ENCODE peak calls at places on chromosomes 13 and 19, in four cellular contexts. E is epithelial cell of proximal tubule, G is colonic mucosa, J is osteoblast. Y is an unnamed sample.

GRCh38 chr13:59261928-59262488 is 901.7 kb downstream of the DIAPH3 start:
- DNase-seq in G (no peak), E (no peak), J (no peak), Y (no peak)

GRCh38 chr19:28426902-28427232 is 786.1 kb downstream of the UQCRFS1 start:
- DNase-seq in J (no peak), G (no peak), E (no peak), Y (no peak)

GRCh38 chr19:48837081-48837524 is 812 bp upstream of the HSD17B14 start:
- DNase-seq in J (peak; percentile 96), G (peak; percentile 71), E (no peak), Y (no peak)

GRCh38 chr19:18156841-18157464 is 4.0 kb downstream of the PIK3R2 start:
- DNase-seq in G (peak; percentile 96), J (peak; percentile 98), E (no peak), Y (peak; percentile 62)

GRCh38 chr13:109844396-109844795 is 58.0 kb upstream of the IRS2 start:
- DNase-seq in G (no peak), J (no peak), E (no peak), Y (peak; percentile 6)

GRCh38 chr19:18388328-18389094 is 2.6 kb downstream of the GDF15 start:
- DNase-seq in G (peak; percentile 88), J (peak; percentile 96), E (no peak), Y (no peak)

GRCh38 chr19:55692681-55693081 is 17.7 kb downstream of the EPN1 start:
- DNase-seq in G (no peak), E (no peak), J (peak; percentile 83), Y (no peak)

GRCh38 chr19:42433503-42434260 is 6.5 kb upstream of the LIPE start:
- DNase-seq in G (peak; percentile 97), E (peak; percentile 16), J (no peak), Y (no peak)

GRCh38 chr13:28609381-28609780 is 49.5 kb upstream of the POMP start:
- DNase-seq in G (no peak), J (no peak), E (no peak), Y (no peak)

GRCh38 chr13:33512880-33513554 is 227.5 kb upstream of the STARD13 start:
- DNase-seq in G (no peak), E (no peak), J (no peak), Y (no peak)

GRCh38 chr19:8566855-8567254 is 10.4 kb downstream of the MYO1F start:
- DNase-seq in E (no peak), J (peak; percentile 29), G (no peak), Y (no peak)

GRCh38 chr13:31096624-31097302 is 64.9 kb downstream of the HSPH1 start:
- DNase-seq in G (peak; percentile 61), E (no peak), J (peak; percentile 32), Y (no peak)

GRCh38 chr13:83515267-83515666 is 367.0 kb downstream of the SLITRK1 start:
- DNase-seq in J (no peak), G (no peak), E (no peak), Y (peak; percentile 34)

GRCh38 chr19:17332677-17333581 is 1.7 kb downstream of the ANO8 start:
- DNase-seq in J (peak; percentile 84), E (no peak), G (no peak), Y (no peak)

GRCh38 chr19:2170219-2170618 is 6.5 kb downstream of the DOT1L start:
- DNase-seq in J (peak; percentile 38), E (no peak), G (no peak), Y (no peak)

GRCh38 chr13:71619096-71619495 is 247.9 kb downstream of the DACH1 start:
- DNase-seq in E (no peak), J (no peak), G (no peak), Y (no peak)

GRCh38 chr19:54606230-54606629 is 12.8 kb downstream of the LILRA1 start:
- DNase-seq in J (no peak), E (no peak), G (no peak), Y (no peak)

GRCh38 chr13:80835902-80836301 is 495.0 kb upstream of the SPRY2 start:
- DNase-seq in E (no peak), G (no peak), J (peak; percentile 4), Y (no peak)

GRCh38 chr13:80840313-80840976 is 499.5 kb upstream of the SPRY2 start:
- DNase-seq in J (peak; percentile 13), E (no peak), G (no peak), Y (peak; percentile 57)

GRCh38 chr13:80841346-80841882 is 500.5 kb upstream of the SPRY2 start:
- DNase-seq in E (no peak), J (no peak), G (no peak), Y (no peak)
- H3K4me3 ChIP-seq in E (no peak overlapping the region), J (no peak overlapping the region), G (no peak overlapping the region), Y (no peak overlapping the region)

GRCh38 chr13:43196171-43196611 is 172.8 kb downstream of the DNAJC15 start:
- DNase-seq in E (no peak), G (no peak), J (no peak), Y (no peak)
- TF ChIP-seq CTCF in E (no peak), G (no peak), J (no peak), Y (no peak)

DNA sequence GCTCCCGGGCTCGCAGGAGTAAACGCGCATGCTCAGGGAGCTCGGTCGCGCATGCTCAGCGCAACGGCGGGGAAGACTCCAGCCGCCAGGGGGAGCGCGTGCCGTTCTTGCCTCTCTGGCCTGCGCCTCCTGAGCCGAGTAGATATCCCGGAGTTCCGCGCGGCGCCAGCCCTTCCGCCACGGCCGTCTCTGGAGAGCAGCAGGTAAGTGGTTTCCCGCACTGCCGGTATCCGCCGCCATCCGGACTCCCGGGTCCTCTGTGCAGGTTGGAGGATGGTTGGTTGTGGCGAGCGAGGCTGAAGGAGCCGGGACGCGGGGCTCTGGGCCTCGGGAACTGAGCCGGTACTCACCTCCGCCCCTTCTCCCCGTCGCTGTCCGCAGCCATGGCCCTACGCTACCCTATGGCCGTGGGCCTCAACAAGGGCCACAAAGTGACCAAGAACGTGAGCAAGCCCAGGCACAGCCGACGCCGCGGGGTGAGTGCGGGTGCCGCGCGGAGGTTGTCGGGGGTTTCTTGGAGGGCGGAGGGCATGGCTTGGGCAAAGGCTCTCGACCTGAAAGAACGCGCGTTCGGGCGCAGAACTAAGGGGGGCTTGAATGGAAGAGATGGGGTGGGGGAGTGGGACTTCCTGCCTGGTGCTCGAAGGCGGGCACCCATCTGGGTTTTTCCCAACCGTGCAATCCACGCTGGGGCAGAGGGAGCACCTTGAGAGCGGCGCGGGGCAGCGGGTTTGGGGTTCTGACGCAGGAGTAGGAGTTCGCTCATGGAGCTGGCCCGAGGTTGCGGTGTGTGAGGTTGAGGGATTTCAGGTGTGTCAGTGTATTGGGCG is at the start of gene RPL36:
- DNase-seq in J (peak; percentile 100), G (peak; percentile 99), E (peak; percentile 40), Y (peak; percentile 91)
- H3K4me3 ChIP-seq in J (peak within 1 kb of the TSS; percentile 96), G (peak within 1 kb of the TSS; percentile 76), E (peak within 1 kb of the TSS; percentile 99), Y (peak within 1 kb of the TSS; percentile 98)

DNA sequence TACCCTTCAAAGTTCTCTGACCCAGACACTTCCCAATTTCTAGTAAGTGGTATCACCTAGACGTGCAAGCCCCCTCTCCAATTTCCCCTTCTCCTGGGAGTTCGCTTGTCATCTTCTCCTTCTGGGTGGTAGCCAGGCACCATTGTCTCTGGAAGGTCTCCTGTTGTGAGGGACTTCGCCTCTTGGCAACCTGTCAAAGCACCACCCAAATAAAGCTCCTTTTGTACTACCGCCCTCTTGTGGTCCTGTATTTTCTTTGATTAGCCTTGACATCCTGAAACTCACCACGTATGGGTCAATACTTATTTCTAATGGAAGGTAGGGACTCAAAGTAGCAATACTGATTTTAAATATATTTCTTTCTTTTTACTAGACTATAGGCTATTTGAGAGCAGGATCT is 8.2 kb downstream of the GPC5 start:
- DNase-seq in E (no peak), J (no peak), G (no peak), Y (no peak)
- TF ChIP-seq CTCF in E (peak; percentile 70), J (peak; percentile 50), G (no peak), Y (peak; percentile 62)

GRCh38 chr19:11535792-11536595 is 2.7 kb upstream of the CNN1 start:
- DNase-seq in E (no peak), G (peak; percentile 91), J (peak; percentile 100), Y (peak; percentile 40)

GRCh38 chr19:11538232-11539036 is at the start of gene CNN1:
- DNase-seq in J (peak; percentile 93), G (no peak), E (no peak), Y (peak; percentile 15)

GRCh38 chr19:11540642-11541041 is 2.0 kb downstream of the CNN1 start:
- DNase-seq in G (no peak), E (no peak), J (peak; percentile 35), Y (no peak)

GRCh38 chr19:11541238-11541637 is 2.6 kb downstream of the CNN1 start:
- DNase-seq in G (no peak), J (peak; percentile 82), E (no peak), Y (no peak)

GRCh38 chr19:11539495-11540365 is 1.1 kb downstream of the CNN1 start:
- DNase-seq in J (peak; percentile 89), E (no peak), G (no peak), Y (no peak)
- H3K4me3 ChIP-seq in J (peak overlapping the region; percentile 58), E (no peak overlapping the region), G (peak overlapping the region; percentile 13), Y (peak overlapping the region; percentile 21)

DNA sequence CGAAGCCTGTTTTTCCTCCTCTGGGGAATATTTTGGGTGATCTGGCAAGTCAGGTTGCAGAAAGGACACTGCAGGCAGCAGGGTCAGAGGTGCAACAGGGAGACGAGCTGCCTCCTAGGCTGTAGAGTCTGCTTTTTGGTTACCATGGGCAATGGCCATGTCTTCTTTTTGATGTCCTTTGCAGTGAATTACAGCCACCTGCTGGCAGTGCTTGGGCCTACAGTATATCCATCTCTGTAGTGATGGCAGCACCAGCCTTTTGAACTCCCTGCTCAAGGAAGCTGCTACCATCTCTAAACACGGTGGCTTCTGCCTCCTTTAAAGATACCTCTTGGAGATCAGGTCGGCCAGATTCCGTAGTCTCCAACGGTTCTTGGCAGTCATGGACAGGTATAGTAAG is 73.9 kb downstream of the WTIP start:
- DNase-seq in E (no peak), G (no peak), J (no peak), Y (no peak)
- TF ChIP-seq CTCF in E (peak; percentile 20), G (no peak), J (peak; percentile 51), Y (peak; percentile 12)

GRCh38 chr19:33621811-33622504 is at the start of gene CHST8:
- DNase-seq in E (no peak), G (peak; percentile 47), J (peak; percentile 95), Y (no peak)
- H3K4me3 ChIP-seq in E (no peak within 1 kb of the TSS), G (peak within 1 kb of the TSS; percentile 39), J (no peak within 1 kb of the TSS), Y (peak within 1 kb of the TSS; percentile 22)